ENCODE peak calls at places on chromosomes 6 and 20, in seven cellular contexts. One of them, this sample, is unnamed.

GRCh38 chr20:62426678-62427077 is 661 bp downstream of the RBBP8NL start:
- DNase-seq in T47D: peak
- DNase-seq in GM12878: no peak
- DNase-seq in K562: peak
- DNase-seq in HepG2: no peak
- DNase-seq in H1: peak
- DNase-seq in SK-N-SH: no peak
- DNase-seq in this sample: no peak

GRCh38 chr6:45606831-45607400 is 229.2 kb upstream of the SUPT3H start:
- DNase-seq in T47D: no peak
- DNase-seq in H1: peak
- DNase-seq in K562: no peak
- DNase-seq in SK-N-SH: no peak
- DNase-seq in HepG2: no peak
- DNase-seq in GM12878: no peak
- DNase-seq in this sample: no peak

GRCh38 chr6:6890400-6890858 is 217.3 kb upstream of the RREB1 start:
- DNase-seq in T47D: peak
- DNase-seq in SK-N-SH: peak
- DNase-seq in K562: peak
- DNase-seq in GM12878: no peak
- DNase-seq in H1: peak
- DNase-seq in HepG2: no peak
- DNase-seq in this sample: no peak

GRCh38 chr6:19638931-19639330 is 198.2 kb upstream of the ID4 start:
- DNase-seq in GM12878: no peak
- DNase-seq in HepG2: no peak
- DNase-seq in SK-N-SH: no peak
- DNase-seq in H1: no peak
- DNase-seq in T47D: no peak
- DNase-seq in K562: no peak
- DNase-seq in this sample: no peak

GRCh38 chr6:147503587-147503986 is 4.9 kb upstream of the SAMD5 start:
- DNase-seq in H1: peak
- DNase-seq in T47D: no peak
- DNase-seq in HepG2: no peak
- DNase-seq in GM12878: no peak
- DNase-seq in SK-N-SH: no peak
- DNase-seq in K562: no peak
- DNase-seq in this sample: no peak

GRCh38 chr6:33672808-33673207 is 38.7 kb downstream of the UQCC2 start:
- DNase-seq in H1: no peak
- DNase-seq in HepG2: peak
- DNase-seq in SK-N-SH: peak
- DNase-seq in K562: peak
- DNase-seq in T47D: no peak
- DNase-seq in GM12878: no peak
- DNase-seq in this sample: no peak

GRCh38 chr6:168928012-168928411 is 325.6 kb downstream of the THBS2 start:
- DNase-seq in K562: no peak
- DNase-seq in H1: no peak
- DNase-seq in HepG2: no peak
- DNase-seq in T47D: no peak
- DNase-seq in GM12878: no peak
- DNase-seq in SK-N-SH: no peak
- DNase-seq in this sample: no peak

GRCh38 chr6:38497546-38497945 is 142.2 kb downstream of the BTBD9 start:
- DNase-seq in SK-N-SH: no peak
- DNase-seq in H1: no peak
- DNase-seq in GM12878: no peak
- DNase-seq in T47D: no peak
- DNase-seq in K562: no peak
- DNase-seq in HepG2: no peak
- DNase-seq in this sample: no peak

GRCh38 chr6:115717472-115717871 is 343.2 kb downstream of the FRK start:
- DNase-seq in T47D: no peak
- DNase-seq in H1: no peak
- DNase-seq in K562: no peak
- DNase-seq in GM12878: peak
- DNase-seq in HepG2: no peak
- DNase-seq in SK-N-SH: no peak
- DNase-seq in this sample: no peak

GRCh38 chr20:62451970-62452369 is 23.8 kb downstream of the GATA5 start:
- DNase-seq in K562: no peak
- DNase-seq in T47D: no peak
- DNase-seq in HepG2: no peak
- DNase-seq in SK-N-SH: no peak
- DNase-seq in H1: no peak
- DNase-seq in GM12878: no peak
- DNase-seq in this sample: no peak

GRCh38 chr6:129774697-129775447 is 64.9 kb upstream of the ARHGAP18 start:
- DNase-seq in T47D: peak
- DNase-seq in SK-N-SH: peak
- DNase-seq in H1: peak
- DNase-seq in K562: peak
- DNase-seq in HepG2: peak
- DNase-seq in GM12878: no peak
- DNase-seq in this sample: peak

GRCh38 chr6:166737231-166737630 is 110.2 kb upstream of the RPS6KA2 start:
- DNase-seq in H1: peak
- DNase-seq in GM12878: no peak
- DNase-seq in SK-N-SH: no peak
- DNase-seq in HepG2: no peak
- DNase-seq in T47D: no peak
- DNase-seq in K562: no peak
- DNase-seq in this sample: peak

GRCh38 chr20:32078322-32078721 is 26.3 kb downstream of the HCK start:
- DNase-seq in H1: no peak
- DNase-seq in T47D: no peak
- DNase-seq in GM12878: no peak
- DNase-seq in SK-N-SH: no peak
- DNase-seq in HepG2: no peak
- DNase-seq in K562: no peak
- DNase-seq in this sample: no peak

GRCh38 chr20:32077192-32077591 is 25.1 kb downstream of the HCK start:
- DNase-seq in SK-N-SH: no peak
- DNase-seq in HepG2: no peak
- DNase-seq in H1: no peak
- DNase-seq in T47D: no peak
- DNase-seq in K562: no peak
- DNase-seq in GM12878: no peak
- DNase-seq in this sample: no peak

GRCh38 chr20:32079655-32080109 is 27.6 kb downstream of the HCK start:
- DNase-seq in GM12878: no peak
- DNase-seq in SK-N-SH: no peak
- DNase-seq in HepG2: peak
- DNase-seq in H1: no peak
- DNase-seq in T47D: no peak
- DNase-seq in K562: no peak
- DNase-seq in this sample: peak

GRCh38 chr20:32080783-32081182 is 28.7 kb upstream of the TM9SF4 start:
- DNase-seq in SK-N-SH: no peak
- DNase-seq in HepG2: no peak
- DNase-seq in H1: no peak
- DNase-seq in T47D: no peak
- DNase-seq in GM12878: no peak
- DNase-seq in K562: no peak
- DNase-seq in this sample: no peak

DNA sequence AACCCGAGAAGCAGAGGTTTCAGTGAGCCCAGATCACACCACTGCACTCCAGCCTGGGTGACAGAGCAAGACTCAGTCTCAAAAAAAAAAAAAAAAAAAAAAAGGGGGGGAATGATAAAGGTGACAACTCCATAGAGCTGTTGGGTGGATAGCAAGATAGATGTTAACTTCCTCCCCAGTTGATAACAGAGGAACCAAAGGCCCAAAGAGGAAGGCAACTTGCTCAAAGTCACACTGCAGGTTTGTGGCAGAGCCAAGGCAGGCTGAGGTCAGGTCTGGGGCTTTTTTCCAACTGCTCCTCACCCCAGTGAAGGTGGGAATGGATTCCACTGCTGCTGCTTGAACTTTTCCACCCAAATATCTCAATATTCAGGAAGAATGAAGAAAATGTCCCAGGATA is 26.7 kb downstream of the HCK start:
- DNase-seq in HepG2: no peak
- DNase-seq in SK-N-SH: no peak
- DNase-seq in H1: no peak
- DNase-seq in GM12878: no peak
- DNase-seq in K562: no peak
- DNase-seq in T47D: no peak
- DNase-seq in this sample: no peak
- TF ChIP-seq JUND in HepG2: no peak
- TF ChIP-seq JUND in SK-N-SH: no peak
- TF ChIP-seq JUND in H1: no peak
- TF ChIP-seq JUND in GM12878: no peak
- TF ChIP-seq JUND in K562: no peak
- TF ChIP-seq JUND in T47D: no peak
- TF ChIP-seq JUND in this sample: no peak

GRCh38 chr6:85660181-85660611 is 17.5 kb upstream of the SYNCRIP start:
- DNase-seq in H1: no peak
- DNase-seq in T47D: no peak
- DNase-seq in HepG2: peak
- DNase-seq in SK-N-SH: peak
- DNase-seq in GM12878: no peak
- DNase-seq in K562: no peak
- DNase-seq in this sample: peak
- TF ChIP-seq JUND in H1: no peak
- TF ChIP-seq JUND in T47D: no peak
- TF ChIP-seq JUND in HepG2: no peak
- TF ChIP-seq JUND in SK-N-SH: no peak
- TF ChIP-seq JUND in GM12878: no peak
- TF ChIP-seq JUND in K562: no peak
- TF ChIP-seq JUND in this sample: no peak

GRCh38 chr6:90286884-90287488 is 9.7 kb downstream of the BACH2 start:
- DNase-seq in H1: peak
- DNase-seq in K562: peak
- DNase-seq in T47D: peak
- DNase-seq in SK-N-SH: peak
- DNase-seq in GM12878: no peak
- DNase-seq in HepG2: peak
- DNase-seq in this sample: peak
- TF ChIP-seq JUND in H1: no peak
- TF ChIP-seq JUND in K562: peak
- TF ChIP-seq JUND in T47D: no peak
- TF ChIP-seq JUND in SK-N-SH: no peak
- TF ChIP-seq JUND in GM12878: no peak
- TF ChIP-seq JUND in HepG2: no peak
- TF ChIP-seq JUND in this sample: no peak

DNA sequence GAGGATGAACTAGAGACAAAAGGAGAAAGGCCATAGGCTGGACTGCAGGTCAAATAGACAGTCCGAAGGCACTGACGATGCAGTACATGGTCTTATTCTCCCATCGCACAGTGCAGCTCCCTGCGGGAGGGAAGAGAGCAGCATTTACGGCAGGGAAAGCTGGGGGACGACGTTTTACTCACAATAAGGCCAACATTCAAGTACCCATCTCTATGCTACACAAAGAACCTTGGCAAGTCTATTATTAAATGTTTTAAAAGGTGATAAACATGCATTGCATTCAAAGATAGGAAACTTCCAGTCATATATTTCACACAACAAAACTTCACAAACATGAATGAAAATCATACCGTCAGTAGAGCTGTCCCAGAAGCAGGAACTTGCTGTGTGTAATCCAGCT is 7.8 kb downstream of the DYNLT1 start:
- DNase-seq in HepG2: no peak
- DNase-seq in SK-N-SH: no peak
- DNase-seq in H1: no peak
- DNase-seq in T47D: no peak
- DNase-seq in K562: no peak
- DNase-seq in GM12878: no peak
- DNase-seq in this sample: no peak
- TF ChIP-seq JUND in HepG2: no peak
- TF ChIP-seq JUND in SK-N-SH: no peak
- TF ChIP-seq JUND in H1: no peak
- TF ChIP-seq JUND in T47D: no peak
- TF ChIP-seq JUND in K562: no peak
- TF ChIP-seq JUND in GM12878: no peak
- TF ChIP-seq JUND in this sample: no peak

This sample was measured in HCT116.